ENCODE peak calls at places on chromosomes 7 and 10, in ten cellular contexts. One of them, this sample, is unnamed.

GRCh38 chr10:123555616-123556015 is 110.5 kb upstream of the GPR26 start:
- DNase-seq in effector memory CD4-positive, alpha-beta T cell: no peak
- DNase-seq in mesendoderm: no peak
- DNase-seq in transverse colon: no peak
- DNase-seq in psoas muscle: no peak
- DNase-seq in IMR-90: no peak
- DNase-seq in Karpas-422: no peak
- DNase-seq in A549: no peak
- DNase-seq in tibial artery: no peak
- DNase-seq in HCT116: no peak
- DNase-seq in this sample: no peak

GRCh38 chr10:1399431-1400120 is 337.7 kb downstream of the ADARB2 start:
- DNase-seq in effector memory CD4-positive, alpha-beta T cell: no peak
- DNase-seq in mesendoderm: peak
- DNase-seq in transverse colon: no peak
- DNase-seq in psoas muscle: no peak
- DNase-seq in IMR-90: no peak
- DNase-seq in Karpas-422: no peak
- DNase-seq in A549: no peak
- DNase-seq in tibial artery: no peak
- DNase-seq in HCT116: no peak
- DNase-seq in this sample: no peak

GRCh38 chr7:67760971-67761370 is 764.3 kb downstream of the TYW1 start:
- DNase-seq in effector memory CD4-positive, alpha-beta T cell: no peak
- DNase-seq in mesendoderm: no peak
- DNase-seq in transverse colon: no peak
- DNase-seq in psoas muscle: no peak
- DNase-seq in IMR-90: no peak
- DNase-seq in Karpas-422: no peak
- DNase-seq in A549: no peak
- DNase-seq in tibial artery: no peak
- DNase-seq in HCT116: no peak
- DNase-seq in this sample: no peak

GRCh38 chr7:47580811-47581331 is 1.0 kb downstream of the TNS3 start:
- DNase-seq in effector memory CD4-positive, alpha-beta T cell: no peak
- DNase-seq in mesendoderm: peak
- DNase-seq in transverse colon: no peak
- DNase-seq in psoas muscle: no peak
- DNase-seq in IMR-90: peak
- DNase-seq in Karpas-422: peak
- DNase-seq in A549: peak
- DNase-seq in tibial artery: no peak
- DNase-seq in HCT116: no peak
- DNase-seq in this sample: no peak

GRCh38 chr7:120833551-120833950 is 24.4 kb downstream of the TSPAN12 start:
- DNase-seq in effector memory CD4-positive, alpha-beta T cell: no peak
- DNase-seq in mesendoderm: peak
- DNase-seq in transverse colon: no peak
- DNase-seq in psoas muscle: no peak
- DNase-seq in IMR-90: no peak
- DNase-seq in Karpas-422: no peak
- DNase-seq in A549: no peak
- DNase-seq in tibial artery: no peak
- DNase-seq in HCT116: no peak
- DNase-seq in this sample: no peak

GRCh38 chr7:106139253-106140251 is 27.4 kb upstream of the SYPL1 start:
- DNase-seq in effector memory CD4-positive, alpha-beta T cell: no peak
- DNase-seq in mesendoderm: no peak
- DNase-seq in transverse colon: peak
- DNase-seq in psoas muscle: peak
- DNase-seq in IMR-90: peak
- DNase-seq in Karpas-422: no peak
- DNase-seq in A549: no peak
- DNase-seq in tibial artery: no peak
- DNase-seq in HCT116: no peak
- DNase-seq in this sample: no peak

GRCh38 chr10:131091682-131092081 is 219.8 kb downstream of the TCERG1L start:
- DNase-seq in effector memory CD4-positive, alpha-beta T cell: no peak
- DNase-seq in mesendoderm: no peak
- DNase-seq in transverse colon: no peak
- DNase-seq in psoas muscle: no peak
- DNase-seq in IMR-90: no peak
- DNase-seq in Karpas-422: no peak
- DNase-seq in A549: no peak
- DNase-seq in tibial artery: no peak
- DNase-seq in HCT116: no peak
- DNase-seq in this sample: no peak

GRCh38 chr10:110137142-110137545 is 70.3 kb upstream of the MXI1 start:
- DNase-seq in effector memory CD4-positive, alpha-beta T cell: no peak
- DNase-seq in mesendoderm: peak
- DNase-seq in transverse colon: no peak
- DNase-seq in psoas muscle: no peak
- DNase-seq in IMR-90: peak
- DNase-seq in Karpas-422: peak
- DNase-seq in A549: peak
- DNase-seq in tibial artery: no peak
- DNase-seq in HCT116: peak
- DNase-seq in this sample: peak

DNA sequence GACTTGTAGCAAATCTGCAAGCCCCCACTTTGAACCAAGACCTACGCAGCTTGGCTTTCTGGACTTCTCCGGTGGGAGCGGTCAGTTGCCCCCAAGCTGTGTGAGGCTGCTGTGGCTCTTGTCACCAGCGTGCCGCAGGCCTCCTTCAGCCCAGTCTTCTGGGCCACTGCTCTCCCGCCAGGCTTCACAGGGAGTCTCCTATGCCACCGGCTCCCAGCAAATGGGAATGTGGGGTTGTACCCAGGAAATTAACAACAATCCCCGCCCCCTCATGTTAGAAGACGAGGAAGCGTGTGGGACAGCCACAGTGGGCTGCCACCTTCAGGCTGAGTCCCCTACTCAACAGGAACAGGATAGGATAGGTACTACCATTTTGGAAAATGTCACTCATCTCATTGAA is 4.2 kb downstream of the WDR86 start:
- DNase-seq in effector memory CD4-positive, alpha-beta T cell: no peak
- DNase-seq in mesendoderm: no peak
- DNase-seq in transverse colon: no peak
- DNase-seq in psoas muscle: peak
- DNase-seq in IMR-90: no peak
- DNase-seq in Karpas-422: no peak
- DNase-seq in A549: no peak
- DNase-seq in tibial artery: no peak
- DNase-seq in HCT116: no peak
- DNase-seq in this sample: no peak
- H3K27ac ChIP-seq in effector memory CD4-positive, alpha-beta T cell: no peak
- H3K27ac ChIP-seq in mesendoderm: no peak
- H3K27ac ChIP-seq in transverse colon: no peak
- H3K27ac ChIP-seq in psoas muscle: no peak
- H3K27ac ChIP-seq in IMR-90: no peak
- H3K27ac ChIP-seq in Karpas-422: no peak
- H3K27ac ChIP-seq in A549: peak
- H3K27ac ChIP-seq in tibial artery: no peak
- H3K27ac ChIP-seq in HCT116: no peak
- H3K27ac ChIP-seq in this sample: no peak

GRCh38 chr10:60777696-60778213 is 523 bp upstream of the CDK1 start:
- DNase-seq in effector memory CD4-positive, alpha-beta T cell: no peak
- DNase-seq in mesendoderm: no peak
- DNase-seq in transverse colon: no peak
- DNase-seq in psoas muscle: no peak
- DNase-seq in IMR-90: no peak
- DNase-seq in Karpas-422: no peak
- DNase-seq in A549: no peak
- DNase-seq in tibial artery: no peak
- DNase-seq in HCT116: no peak
- DNase-seq in this sample: no peak
- H3K4me3 ChIP-seq in effector memory CD4-positive, alpha-beta T cell: peak
- H3K4me3 ChIP-seq in mesendoderm: no peak
- H3K4me3 ChIP-seq in transverse colon: peak
- H3K4me3 ChIP-seq in psoas muscle: peak
- H3K4me3 ChIP-seq in IMR-90: peak
- H3K4me3 ChIP-seq in Karpas-422: peak
- H3K4me3 ChIP-seq in A549: peak
- H3K4me3 ChIP-seq in tibial artery: peak
- H3K4me3 ChIP-seq in HCT116: peak
- H3K4me3 ChIP-seq in this sample: peak

GRCh38 chr10:28480566-28480965 is 52.4 kb upstream of the WAC start:
- DNase-seq in effector memory CD4-positive, alpha-beta T cell: no peak
- DNase-seq in mesendoderm: no peak
- DNase-seq in transverse colon: no peak
- DNase-seq in psoas muscle: no peak
- DNase-seq in IMR-90: no peak
- DNase-seq in Karpas-422: no peak
- DNase-seq in A549: no peak
- DNase-seq in tibial artery: no peak
- DNase-seq in HCT116: no peak
- DNase-seq in this sample: no peak
- H3K27ac ChIP-seq in effector memory CD4-positive, alpha-beta T cell: no peak
- H3K27ac ChIP-seq in mesendoderm: no peak
- H3K27ac ChIP-seq in transverse colon: no peak
- H3K27ac ChIP-seq in psoas muscle: no peak
- H3K27ac ChIP-seq in IMR-90: no peak
- H3K27ac ChIP-seq in Karpas-422: no peak
- H3K27ac ChIP-seq in A549: no peak
- H3K27ac ChIP-seq in tibial artery: no peak
- H3K27ac ChIP-seq in HCT116: no peak
- H3K27ac ChIP-seq in this sample: no peak

GRCh38 chr10:77801474-77802238 is 124.9 kb downstream of the DLG5 start:
- DNase-seq in effector memory CD4-positive, alpha-beta T cell: peak
- DNase-seq in mesendoderm: peak
- DNase-seq in transverse colon: no peak
- DNase-seq in psoas muscle: no peak
- DNase-seq in IMR-90: peak
- DNase-seq in Karpas-422: no peak
- DNase-seq in A549: no peak
- DNase-seq in tibial artery: no peak
- DNase-seq in HCT116: no peak
- DNase-seq in this sample: no peak

GRCh38 chr10:77800738-77801266 is 125.8 kb downstream of the DLG5 start:
- DNase-seq in effector memory CD4-positive, alpha-beta T cell: no peak
- DNase-seq in mesendoderm: no peak
- DNase-seq in transverse colon: no peak
- DNase-seq in psoas muscle: no peak
- DNase-seq in IMR-90: peak
- DNase-seq in Karpas-422: no peak
- DNase-seq in A549: no peak
- DNase-seq in tibial artery: peak
- DNase-seq in HCT116: no peak
- DNase-seq in this sample: no peak

GRCh38 chr10:77798940-77799339 is 127.6 kb downstream of the DLG5 start:
- DNase-seq in effector memory CD4-positive, alpha-beta T cell: no peak
- DNase-seq in mesendoderm: no peak
- DNase-seq in transverse colon: no peak
- DNase-seq in psoas muscle: no peak
- DNase-seq in IMR-90: peak
- DNase-seq in Karpas-422: no peak
- DNase-seq in A549: no peak
- DNase-seq in tibial artery: no peak
- DNase-seq in HCT116: no peak
- DNase-seq in this sample: no peak

GRCh38 chr10:77799352-77799751 is 127.2 kb downstream of the DLG5 start:
- DNase-seq in effector memory CD4-positive, alpha-beta T cell: peak
- DNase-seq in mesendoderm: no peak
- DNase-seq in transverse colon: no peak
- DNase-seq in psoas muscle: peak
- DNase-seq in IMR-90: peak
- DNase-seq in Karpas-422: no peak
- DNase-seq in A549: no peak
- DNase-seq in tibial artery: peak
- DNase-seq in HCT116: no peak
- DNase-seq in this sample: no peak

DNA sequence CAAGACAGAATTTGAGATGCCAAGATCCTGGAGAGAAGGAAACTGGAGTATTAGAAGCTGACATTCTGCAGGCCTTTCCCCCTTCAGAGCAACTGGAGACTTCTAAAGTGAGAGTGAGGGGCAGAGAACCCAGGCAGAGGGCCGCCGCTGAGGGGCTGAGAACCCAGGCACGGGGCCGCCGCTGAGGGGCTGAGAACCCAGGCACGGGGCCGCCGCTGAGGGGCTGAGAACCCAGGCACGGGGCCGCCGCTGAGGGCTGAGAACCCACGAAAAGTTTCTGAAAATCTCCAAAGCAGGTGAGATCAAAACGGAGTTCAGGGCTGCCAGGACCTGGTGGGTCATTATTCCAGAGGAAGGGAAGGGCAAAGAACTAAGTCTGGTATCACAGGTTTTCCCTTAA is 126.2 kb downstream of the DLG5 start:
- DNase-seq in effector memory CD4-positive, alpha-beta T cell: no peak
- DNase-seq in mesendoderm: no peak
- DNase-seq in transverse colon: no peak
- DNase-seq in psoas muscle: no peak
- DNase-seq in IMR-90: no peak
- DNase-seq in Karpas-422: no peak
- DNase-seq in A549: no peak
- DNase-seq in tibial artery: peak
- DNase-seq in HCT116: no peak
- DNase-seq in this sample: no peak
- H3K4me3 ChIP-seq in effector memory CD4-positive, alpha-beta T cell: no peak
- H3K4me3 ChIP-seq in mesendoderm: no peak
- H3K4me3 ChIP-seq in transverse colon: no peak
- H3K4me3 ChIP-seq in psoas muscle: no peak
- H3K4me3 ChIP-seq in IMR-90: no peak
- H3K4me3 ChIP-seq in Karpas-422: no peak
- H3K4me3 ChIP-seq in A549: no peak
- H3K4me3 ChIP-seq in tibial artery: no peak
- H3K4me3 ChIP-seq in HCT116: no peak
- H3K4me3 ChIP-seq in this sample: no peak

GRCh38 chr7:148962823-148963582 is 65.3 kb downstream of the PDIA4 start:
- DNase-seq in effector memory CD4-positive, alpha-beta T cell: peak
- DNase-seq in mesendoderm: peak
- DNase-seq in transverse colon: peak
- DNase-seq in psoas muscle: peak
- DNase-seq in IMR-90: peak
- DNase-seq in Karpas-422: peak
- DNase-seq in A549: peak
- DNase-seq in tibial artery: peak
- DNase-seq in HCT116: peak
- DNase-seq in this sample: peak
- H3K27ac ChIP-seq in effector memory CD4-positive, alpha-beta T cell: peak
- H3K27ac ChIP-seq in mesendoderm: no peak
- H3K27ac ChIP-seq in transverse colon: peak
- H3K27ac ChIP-seq in psoas muscle: peak
- H3K27ac ChIP-seq in IMR-90: no peak
- H3K27ac ChIP-seq in Karpas-422: no peak
- H3K27ac ChIP-seq in A549: peak
- H3K27ac ChIP-seq in tibial artery: peak
- H3K27ac ChIP-seq in HCT116: no peak
- H3K27ac ChIP-seq in this sample: peak

GRCh38 chr7:904847-905246 is 28.5 kb downstream of the GET4 start:
- DNase-seq in effector memory CD4-positive, alpha-beta T cell: no peak
- DNase-seq in mesendoderm: no peak
- DNase-seq in transverse colon: no peak
- DNase-seq in psoas muscle: no peak
- DNase-seq in IMR-90: peak
- DNase-seq in Karpas-422: no peak
- DNase-seq in A549: no peak
- DNase-seq in tibial artery: no peak
- DNase-seq in HCT116: no peak
- DNase-seq in this sample: no peak
- H3K4me3 ChIP-seq in effector memory CD4-positive, alpha-beta T cell: no peak
- H3K4me3 ChIP-seq in mesendoderm: no peak
- H3K4me3 ChIP-seq in transverse colon: no peak
- H3K4me3 ChIP-seq in psoas muscle: no peak
- H3K4me3 ChIP-seq in IMR-90: no peak
- H3K4me3 ChIP-seq in Karpas-422: no peak
- H3K4me3 ChIP-seq in A549: peak
- H3K4me3 ChIP-seq in tibial artery: no peak
- H3K4me3 ChIP-seq in HCT116: no peak
- H3K4me3 ChIP-seq in this sample: no peak